ENCODE peak calls at places on chromosomes 16 and 17, in five cellular contexts. One of them, this sample, is unnamed.

GRCh38 chr16:49150341-49150740 is 131.3 kb downstream of the CBLN1 start:
- DNase-seq in GM18507: no peak
- DNase-seq in thoracic aorta: no peak
- DNase-seq in stimulated activated CD8-positive, alpha-beta memory T cell treated with anti-CD3 and anti-CD28 coated beads, Interleukin-7, amount 100 ng/mL, for 1 hour: no peak
- DNase-seq in activated naive CD4-positive, alpha-beta T cell: no peak
- DNase-seq in this sample: no peak

GRCh38 chr16:52212841-52213240 is 334.1 kb downstream of the TOX3 start:
- DNase-seq in stimulated activated CD8-positive, alpha-beta memory T cell treated with anti-CD3 and anti-CD28 coated beads, Interleukin-7, amount 100 ng/mL, for 1 hour: no peak
- DNase-seq in thoracic aorta: no peak
- DNase-seq in activated naive CD4-positive, alpha-beta T cell: no peak
- DNase-seq in GM18507: no peak
- DNase-seq in this sample: no peak

GRCh38 chr17:2053380-2054261 is 1.3 kb upstream of the HIC1 start:
- DNase-seq in activated naive CD4-positive, alpha-beta T cell: peak; percentile 72
- DNase-seq in thoracic aorta: no peak
- DNase-seq in GM18507: no peak
- DNase-seq in stimulated activated CD8-positive, alpha-beta memory T cell treated with anti-CD3 and anti-CD28 coated beads, Interleukin-7, amount 100 ng/mL, for 1 hour: peak; percentile 53
- DNase-seq in this sample: no peak

GRCh38 chr16:20319406-20319805 is 7.9 kb downstream of the GP2 start:
- DNase-seq in activated naive CD4-positive, alpha-beta T cell: no peak
- DNase-seq in GM18507: no peak
- DNase-seq in stimulated activated CD8-positive, alpha-beta memory T cell treated with anti-CD3 and anti-CD28 coated beads, Interleukin-7, amount 100 ng/mL, for 1 hour: no peak
- DNase-seq in thoracic aorta: no peak
- DNase-seq in this sample: no peak

GRCh38 chr17:56970974-56971373 is 7.0 kb upstream of the SCPEP1 start:
- DNase-seq in activated naive CD4-positive, alpha-beta T cell: no peak
- DNase-seq in thoracic aorta: no peak
- DNase-seq in GM18507: no peak
- DNase-seq in stimulated activated CD8-positive, alpha-beta memory T cell treated with anti-CD3 and anti-CD28 coated beads, Interleukin-7, amount 100 ng/mL, for 1 hour: no peak
- DNase-seq in this sample: no peak

GRCh38 chr16:4682616-4683254 is 10.6 kb upstream of the NUDT16L1 start:
- DNase-seq in stimulated activated CD8-positive, alpha-beta memory T cell treated with anti-CD3 and anti-CD28 coated beads, Interleukin-7, amount 100 ng/mL, for 1 hour: no peak
- DNase-seq in thoracic aorta: no peak
- DNase-seq in GM18507: no peak
- DNase-seq in activated naive CD4-positive, alpha-beta T cell: peak; percentile 26
- DNase-seq in this sample: no peak

GRCh38 chr17:73343168-73343634 is 31.4 kb upstream of the CDC42EP4 start:
- DNase-seq in stimulated activated CD8-positive, alpha-beta memory T cell treated with anti-CD3 and anti-CD28 coated beads, Interleukin-7, amount 100 ng/mL, for 1 hour: no peak
- DNase-seq in thoracic aorta: no peak
- DNase-seq in GM18507: no peak
- DNase-seq in activated naive CD4-positive, alpha-beta T cell: no peak
- DNase-seq in this sample: peak; percentile 19

GRCh38 chr16:1363501-1364041 is 11.8 kb downstream of the GNPTG start:
- DNase-seq in thoracic aorta: no peak
- DNase-seq in stimulated activated CD8-positive, alpha-beta memory T cell treated with anti-CD3 and anti-CD28 coated beads, Interleukin-7, amount 100 ng/mL, for 1 hour: peak; percentile 43
- DNase-seq in GM18507: peak; percentile 68
- DNase-seq in activated naive CD4-positive, alpha-beta T cell: peak; percentile 66
- DNase-seq in this sample: no peak

GRCh38 chr17:69723741-69724140 is 309.2 kb downstream of the MAP2K6 start:
- DNase-seq in thoracic aorta: no peak
- DNase-seq in activated naive CD4-positive, alpha-beta T cell: no peak
- DNase-seq in stimulated activated CD8-positive, alpha-beta memory T cell treated with anti-CD3 and anti-CD28 coated beads, Interleukin-7, amount 100 ng/mL, for 1 hour: no peak
- DNase-seq in GM18507: no peak
- DNase-seq in this sample: no peak

GRCh38 chr16:17396762-17397498 is 73.8 kb downstream of the XYLT1 start:
- DNase-seq in thoracic aorta: no peak
- DNase-seq in activated naive CD4-positive, alpha-beta T cell: no peak
- DNase-seq in GM18507: no peak
- DNase-seq in stimulated activated CD8-positive, alpha-beta memory T cell treated with anti-CD3 and anti-CD28 coated beads, Interleukin-7, amount 100 ng/mL, for 1 hour: no peak
- DNase-seq in this sample: no peak

GRCh38 chr17:56678249-56679144 is 85.0 kb downstream of the NOG start:
- DNase-seq in GM18507: no peak
- DNase-seq in activated naive CD4-positive, alpha-beta T cell: no peak
- DNase-seq in thoracic aorta: no peak
- DNase-seq in stimulated activated CD8-positive, alpha-beta memory T cell treated with anti-CD3 and anti-CD28 coated beads, Interleukin-7, amount 100 ng/mL, for 1 hour: no peak
- DNase-seq in this sample: no peak

GRCh38 chr16:75203106-75203505 is 3.9 kb downstream of the CTRB2 start:
- DNase-seq in stimulated activated CD8-positive, alpha-beta memory T cell treated with anti-CD3 and anti-CD28 coated beads, Interleukin-7, amount 100 ng/mL, for 1 hour: no peak
- DNase-seq in GM18507: no peak
- DNase-seq in activated naive CD4-positive, alpha-beta T cell: no peak
- DNase-seq in thoracic aorta: no peak
- DNase-seq in this sample: no peak

GRCh38 chr16:69017036-69017783 is 88.2 kb upstream of the HAS3 start:
- DNase-seq in activated naive CD4-positive, alpha-beta T cell: no peak
- DNase-seq in stimulated activated CD8-positive, alpha-beta memory T cell treated with anti-CD3 and anti-CD28 coated beads, Interleukin-7, amount 100 ng/mL, for 1 hour: no peak
- DNase-seq in GM18507: no peak
- DNase-seq in thoracic aorta: no peak
- DNase-seq in this sample: no peak

GRCh38 chr16:59783191-59783590 is 1049.1 kb upstream of the GOT2 start:
- DNase-seq in stimulated activated CD8-positive, alpha-beta memory T cell treated with anti-CD3 and anti-CD28 coated beads, Interleukin-7, amount 100 ng/mL, for 1 hour: no peak
- DNase-seq in GM18507: no peak
- DNase-seq in activated naive CD4-positive, alpha-beta T cell: no peak
- DNase-seq in thoracic aorta: no peak
- DNase-seq in this sample: no peak

GRCh38 chr17:66612993-66613392 is 221.9 kb upstream of the CACNG5 start:
- DNase-seq in GM18507: no peak
- DNase-seq in activated naive CD4-positive, alpha-beta T cell: no peak
- DNase-seq in stimulated activated CD8-positive, alpha-beta memory T cell treated with anti-CD3 and anti-CD28 coated beads, Interleukin-7, amount 100 ng/mL, for 1 hour: no peak
- DNase-seq in thoracic aorta: no peak
- DNase-seq in this sample: no peak

GRCh38 chr16:75491876-75492275 is 3.4 kb downstream of the CHST6 start:
- DNase-seq in GM18507: no peak
- DNase-seq in thoracic aorta: no peak
- DNase-seq in stimulated activated CD8-positive, alpha-beta memory T cell treated with anti-CD3 and anti-CD28 coated beads, Interleukin-7, amount 100 ng/mL, for 1 hour: no peak
- DNase-seq in activated naive CD4-positive, alpha-beta T cell: no peak
- DNase-seq in this sample: no peak

GRCh38 chr17:49738456-49739163 is 25.3 kb downstream of the FAM117A start:
- DNase-seq in stimulated activated CD8-positive, alpha-beta memory T cell treated with anti-CD3 and anti-CD28 coated beads, Interleukin-7, amount 100 ng/mL, for 1 hour: no peak
- DNase-seq in activated naive CD4-positive, alpha-beta T cell: no peak
- DNase-seq in thoracic aorta: no peak
- DNase-seq in GM18507: no peak
- DNase-seq in this sample: no peak

GRCh38 chr16:71473891-71474290 is 11.8 kb upstream of the ZNF23 start:
- DNase-seq in activated naive CD4-positive, alpha-beta T cell: no peak
- DNase-seq in stimulated activated CD8-positive, alpha-beta memory T cell treated with anti-CD3 and anti-CD28 coated beads, Interleukin-7, amount 100 ng/mL, for 1 hour: no peak
- DNase-seq in thoracic aorta: no peak
- DNase-seq in GM18507: no peak
- DNase-seq in this sample: no peak

GRCh38 chr16:49959552-49960277 is 65.3 kb upstream of the CNEP1R1 start:
- DNase-seq in stimulated activated CD8-positive, alpha-beta memory T cell treated with anti-CD3 and anti-CD28 coated beads, Interleukin-7, amount 100 ng/mL, for 1 hour: no peak
- DNase-seq in activated naive CD4-positive, alpha-beta T cell: no peak
- DNase-seq in thoracic aorta: no peak
- DNase-seq in GM18507: no peak
- DNase-seq in this sample: no peak

GRCh38 chr16:10767127-10767526 is 23.5 kb downstream of the NUBP1 start:
- DNase-seq in stimulated activated CD8-positive, alpha-beta memory T cell treated with anti-CD3 and anti-CD28 coated beads, Interleukin-7, amount 100 ng/mL, for 1 hour: no peak
- DNase-seq in GM18507: no peak
- DNase-seq in thoracic aorta: no peak
- DNase-seq in activated naive CD4-positive, alpha-beta T cell: no peak
- DNase-seq in this sample: no peak

GRCh38 chr17:50957600-50958575 is 91.7 kb upstream of the TOB1 start:
- DNase-seq in activated naive CD4-positive, alpha-beta T cell: no peak
- DNase-seq in GM18507: no peak
- DNase-seq in thoracic aorta: no peak
- DNase-seq in stimulated activated CD8-positive, alpha-beta memory T cell treated with anti-CD3 and anti-CD28 coated beads, Interleukin-7, amount 100 ng/mL, for 1 hour: no peak
- DNase-seq in this sample: no peak

GRCh38 chr17:18004901-18005305 is 32.2 kb downstream of the DRC3 start:
- DNase-seq in thoracic aorta: no peak
- DNase-seq in GM18507: no peak
- DNase-seq in stimulated activated CD8-positive, alpha-beta memory T cell treated with anti-CD3 and anti-CD28 coated beads, Interleukin-7, amount 100 ng/mL, for 1 hour: no peak
- DNase-seq in activated naive CD4-positive, alpha-beta T cell: no peak
- DNase-seq in this sample: no peak

GRCh38 chr17:55086635-55087058 is 118.1 kb downstream of the STXBP4 start:
- DNase-seq in GM18507: no peak
- DNase-seq in activated naive CD4-positive, alpha-beta T cell: no peak
- DNase-seq in thoracic aorta: no peak
- DNase-seq in stimulated activated CD8-positive, alpha-beta memory T cell treated with anti-CD3 and anti-CD28 coated beads, Interleukin-7, amount 100 ng/mL, for 1 hour: no peak
- DNase-seq in this sample: no peak

GRCh38 chr17:1021147-1021546 is 24.2 kb downstream of the TIMM22 start:
- DNase-seq in activated naive CD4-positive, alpha-beta T cell: no peak
- DNase-seq in GM18507: no peak
- DNase-seq in thoracic aorta: no peak
- DNase-seq in stimulated activated CD8-positive, alpha-beta memory T cell treated with anti-CD3 and anti-CD28 coated beads, Interleukin-7, amount 100 ng/mL, for 1 hour: no peak
- DNase-seq in this sample: no peak

GRCh38 chr17:83156408-83156807 is 77.0 kb downstream of the METRNL start:
- DNase-seq in stimulated activated CD8-positive, alpha-beta memory T cell treated with anti-CD3 and anti-CD28 coated beads, Interleukin-7, amount 100 ng/mL, for 1 hour: no peak
- DNase-seq in thoracic aorta: no peak
- DNase-seq in activated naive CD4-positive, alpha-beta T cell: no peak
- DNase-seq in GM18507: no peak
- DNase-seq in this sample: no peak

GRCh38 chr17:2423271-2423670 is 22.4 kb upstream of the MNT start:
- DNase-seq in stimulated activated CD8-positive, alpha-beta memory T cell treated with anti-CD3 and anti-CD28 coated beads, Interleukin-7, amount 100 ng/mL, for 1 hour: no peak
- DNase-seq in thoracic aorta: no peak
- DNase-seq in GM18507: no peak
- DNase-seq in activated naive CD4-positive, alpha-beta T cell: no peak
- DNase-seq in this sample: no peak